ENCODE peak calls at places on chromosomes 6 and 20, in four cellular contexts. One of them, this sample, is unnamed.

GRCh38 chr20:57198359-57199072 is 67.9 kb downstream of the BMP7 start:
- DNase-seq in cardiac muscle cell: no peak
- DNase-seq in lung: no peak
- DNase-seq in breast epithelium: no peak
- DNase-seq in this sample: no peak

GRCh38 chr6:57087916-57088315 is 2.1 kb upstream of the ZNF451 start:
- DNase-seq in lung: no peak
- DNase-seq in cardiac muscle cell: no peak
- DNase-seq in breast epithelium: no peak
- DNase-seq in this sample: no peak

GRCh38 chr6:7617954-7618764 is 28.2 kb downstream of the SNRNP48 start:
- DNase-seq in breast epithelium: peak
- DNase-seq in lung: peak
- DNase-seq in cardiac muscle cell: no peak
- DNase-seq in this sample: no peak

GRCh38 chr6:2197984-2198383 is 47.4 kb downstream of the GMDS start:
- DNase-seq in cardiac muscle cell: no peak
- DNase-seq in lung: no peak
- DNase-seq in breast epithelium: no peak
- DNase-seq in this sample: no peak

GRCh38 chr20:10855031-10855430 is 181.2 kb upstream of the JAG1 start:
- DNase-seq in breast epithelium: no peak
- DNase-seq in lung: no peak
- DNase-seq in cardiac muscle cell: no peak
- DNase-seq in this sample: no peak

GRCh38 chr6:82033631-82034211 is 213.8 kb downstream of the IBTK start:
- DNase-seq in lung: no peak
- DNase-seq in breast epithelium: no peak
- DNase-seq in cardiac muscle cell: no peak
- DNase-seq in this sample: no peak

GRCh38 chr6:86609549-86610388 is 327.6 kb upstream of the HTR1E start:
- DNase-seq in cardiac muscle cell: peak
- DNase-seq in lung: no peak
- DNase-seq in breast epithelium: no peak
- DNase-seq in this sample: no peak

GRCh38 chr6:53437557-53438202 is 88.9 kb upstream of the ELOVL5 start:
- DNase-seq in cardiac muscle cell: peak
- DNase-seq in breast epithelium: no peak
- DNase-seq in lung: peak
- DNase-seq in this sample: no peak

GRCh38 chr20:44032583-44033138 is 118.0 kb downstream of the TOX2 start:
- DNase-seq in cardiac muscle cell: no peak
- DNase-seq in lung: no peak
- DNase-seq in breast epithelium: no peak
- DNase-seq in this sample: no peak

GRCh38 chr6:56540950-56541600 is 101.6 kb downstream of the DST start:
- DNase-seq in cardiac muscle cell: no peak
- DNase-seq in lung: no peak
- DNase-seq in breast epithelium: no peak
- DNase-seq in this sample: no peak

GRCh38 chr6:143060806-143061596 is at the start of gene AIG1:
- DNase-seq in lung: peak
- DNase-seq in cardiac muscle cell: no peak
- DNase-seq in breast epithelium: peak
- DNase-seq in this sample: no peak

GRCh38 chr6:136123464-136123863 is 126.6 kb downstream of the MTFR2 start:
- DNase-seq in cardiac muscle cell: no peak
- DNase-seq in lung: no peak
- DNase-seq in breast epithelium: no peak
- DNase-seq in this sample: no peak

GRCh38 chr6:31711233-31711632 is 3.9 kb upstream of the LY6G6D start:
- DNase-seq in cardiac muscle cell: no peak
- DNase-seq in breast epithelium: no peak
- DNase-seq in lung: no peak
- DNase-seq in this sample: no peak

GRCh38 chr6:155313602-155314091 is 637 bp downstream of the TFB1M start:
- DNase-seq in cardiac muscle cell: peak
- DNase-seq in lung: no peak
- DNase-seq in breast epithelium: no peak
- DNase-seq in this sample: no peak

GRCh38 chr6:45293306-45293705 is 34.8 kb upstream of the RUNX2 start:
- DNase-seq in lung: no peak
- DNase-seq in cardiac muscle cell: no peak
- DNase-seq in breast epithelium: no peak
- DNase-seq in this sample: no peak

GRCh38 chr20:36754656-36755222 is 8.8 kb upstream of the NDRG3 start:
- DNase-seq in cardiac muscle cell: peak
- DNase-seq in lung: peak
- DNase-seq in breast epithelium: peak
- DNase-seq in this sample: no peak

GRCh38 chr20:25229486-25230176 is 18.3 kb upstream of the PYGB start:
- DNase-seq in lung: no peak
- DNase-seq in cardiac muscle cell: no peak
- DNase-seq in breast epithelium: no peak
- DNase-seq in this sample: no peak

GRCh38 chr6:120198033-120198432 is 848.5 kb upstream of the MAN1A1 start:
- DNase-seq in cardiac muscle cell: peak
- DNase-seq in breast epithelium: no peak
- DNase-seq in lung: no peak
- DNase-seq in this sample: no peak

GRCh38 chr20:4925842-4926530 is 75.3 kb downstream of the SLC23A2 start:
- DNase-seq in lung: no peak
- DNase-seq in cardiac muscle cell: no peak
- DNase-seq in breast epithelium: peak
- DNase-seq in this sample: no peak

GRCh38 chr20:62355527-62356142 is 11.5 kb downstream of the LAMA5 start:
- DNase-seq in breast epithelium: no peak
- DNase-seq in cardiac muscle cell: no peak
- DNase-seq in lung: no peak
- DNase-seq in this sample: no peak

DNA sequence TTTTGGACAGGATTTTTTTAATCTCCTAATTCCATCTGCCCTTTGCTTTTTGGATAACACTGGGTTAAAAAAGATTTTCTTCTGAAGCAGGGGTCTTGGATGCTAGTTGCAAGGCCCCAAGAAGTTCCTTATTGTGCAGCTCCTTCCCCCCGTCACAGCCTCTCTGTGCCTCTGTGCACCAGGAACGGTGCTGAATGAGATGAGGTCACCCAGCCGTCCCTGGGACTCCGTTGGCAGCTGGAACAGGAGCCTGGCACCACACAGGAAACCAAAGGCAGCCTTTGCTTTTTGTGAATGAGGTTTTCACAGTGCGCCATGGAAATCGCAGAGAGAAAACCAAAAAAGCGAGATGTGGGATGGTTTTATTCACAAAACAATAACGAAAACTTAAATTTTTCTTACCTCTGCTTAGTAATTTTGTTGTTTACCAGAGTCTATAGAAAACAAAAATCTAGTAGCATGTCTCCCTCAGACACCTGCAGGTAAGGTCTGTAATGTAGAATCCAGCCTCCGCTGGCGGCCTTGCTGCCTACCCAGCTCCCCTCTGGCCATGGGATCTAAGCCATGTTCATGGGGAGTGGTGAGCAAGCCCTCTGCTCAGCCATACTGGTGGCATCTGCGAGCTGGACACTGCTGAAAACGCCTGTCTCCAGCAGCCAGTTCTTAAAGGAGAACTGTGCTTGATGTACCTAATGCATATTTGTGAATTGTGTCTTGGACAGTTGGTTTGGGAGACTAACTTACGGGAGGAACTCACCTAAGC is 40.4 kb upstream of the SYNJ2 start:
- DNase-seq in cardiac muscle cell: no peak
- DNase-seq in breast epithelium: no peak
- DNase-seq in lung: no peak
- DNase-seq in this sample: no peak
- TF ChIP-seq CTCF in cardiac muscle cell: no peak
- TF ChIP-seq CTCF in breast epithelium: no peak
- TF ChIP-seq CTCF in lung: no peak
- TF ChIP-seq CTCF in this sample: no peak

GRCh38 chr6:152874846-152875568 is 107.8 kb downstream of the FBXO5 start:
- DNase-seq in breast epithelium: no peak
- DNase-seq in cardiac muscle cell: no peak
- DNase-seq in lung: no peak
- DNase-seq in this sample: no peak
- TF ChIP-seq CTCF in breast epithelium: no peak
- TF ChIP-seq CTCF in cardiac muscle cell: no peak
- TF ChIP-seq CTCF in lung: no peak
- TF ChIP-seq CTCF in this sample: no peak

DNA sequence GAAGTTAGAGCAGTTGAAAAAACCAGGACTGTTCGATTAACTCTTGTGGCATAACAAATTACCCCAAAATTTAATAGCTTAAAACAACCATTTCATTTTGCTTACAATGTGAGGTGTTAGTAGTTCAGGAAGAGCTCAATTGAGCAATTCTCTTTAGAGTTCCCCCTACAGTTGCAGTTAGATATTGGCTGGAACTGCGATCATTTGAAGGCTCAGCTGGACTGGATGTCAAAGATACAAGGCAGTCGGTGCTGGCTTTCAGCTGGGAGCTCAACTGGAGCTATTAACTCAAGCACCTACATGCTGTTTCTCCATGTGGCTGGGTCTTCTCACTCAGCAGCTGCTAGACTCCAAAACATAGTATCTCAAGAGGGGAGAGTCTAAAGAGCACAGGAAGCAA is 96.0 kb upstream of the LOC128125822 start:
- DNase-seq in cardiac muscle cell: peak
- DNase-seq in lung: no peak
- DNase-seq in breast epithelium: no peak
- DNase-seq in this sample: no peak
- TF ChIP-seq CTCF in cardiac muscle cell: no peak
- TF ChIP-seq CTCF in lung: no peak
- TF ChIP-seq CTCF in breast epithelium: no peak
- TF ChIP-seq CTCF in this sample: no peak

GRCh38 chr6:126113261-126113660 is 126.9 kb downstream of the TRMT11 start:
- DNase-seq in breast epithelium: no peak
- DNase-seq in lung: no peak
- DNase-seq in cardiac muscle cell: no peak
- DNase-seq in this sample: no peak
- TF ChIP-seq CTCF in breast epithelium: no peak
- TF ChIP-seq CTCF in lung: no peak
- TF ChIP-seq CTCF in cardiac muscle cell: no peak
- TF ChIP-seq CTCF in this sample: no peak

GRCh38 chr20:53422039-53422438 is 171.6 kb downstream of the ZNF217 start:
- DNase-seq in cardiac muscle cell: no peak
- DNase-seq in lung: no peak
- DNase-seq in breast epithelium: no peak
- DNase-seq in this sample: no peak
- TF ChIP-seq CTCF in cardiac muscle cell: no peak
- TF ChIP-seq CTCF in lung: no peak
- TF ChIP-seq CTCF in breast epithelium: no peak
- TF ChIP-seq CTCF in this sample: no peak

GRCh38 chr20:16485406-16485805 is 87.8 kb downstream of the KIF16B start:
- DNase-seq in cardiac muscle cell: no peak
- DNase-seq in breast epithelium: no peak
- DNase-seq in lung: no peak
- DNase-seq in this sample: no peak

GRCh38 chr20:16483024-16483423 is 90.2 kb downstream of the KIF16B start:
- DNase-seq in breast epithelium: no peak
- DNase-seq in cardiac muscle cell: no peak
- DNase-seq in lung: no peak
- DNase-seq in this sample: no peak

GRCh38 chr20:16488086-16488485 is 85.2 kb downstream of the KIF16B start:
- DNase-seq in breast epithelium: no peak
- DNase-seq in lung: no peak
- DNase-seq in cardiac muscle cell: no peak
- DNase-seq in this sample: no peak

GRCh38 chr20:16490696-16491095 is 82.6 kb downstream of the KIF16B start:
- DNase-seq in lung: no peak
- DNase-seq in breast epithelium: no peak
- DNase-seq in cardiac muscle cell: no peak
- DNase-seq in this sample: no peak

GRCh38 chr20:16486532-16486931 is 86.7 kb downstream of the KIF16B start:
- DNase-seq in breast epithelium: no peak
- DNase-seq in lung: no peak
- DNase-seq in cardiac muscle cell: no peak
- DNase-seq in this sample: no peak
- TF ChIP-seq CTCF in breast epithelium: no peak
- TF ChIP-seq CTCF in lung: no peak
- TF ChIP-seq CTCF in cardiac muscle cell: no peak
- TF ChIP-seq CTCF in this sample: no peak

DNA sequence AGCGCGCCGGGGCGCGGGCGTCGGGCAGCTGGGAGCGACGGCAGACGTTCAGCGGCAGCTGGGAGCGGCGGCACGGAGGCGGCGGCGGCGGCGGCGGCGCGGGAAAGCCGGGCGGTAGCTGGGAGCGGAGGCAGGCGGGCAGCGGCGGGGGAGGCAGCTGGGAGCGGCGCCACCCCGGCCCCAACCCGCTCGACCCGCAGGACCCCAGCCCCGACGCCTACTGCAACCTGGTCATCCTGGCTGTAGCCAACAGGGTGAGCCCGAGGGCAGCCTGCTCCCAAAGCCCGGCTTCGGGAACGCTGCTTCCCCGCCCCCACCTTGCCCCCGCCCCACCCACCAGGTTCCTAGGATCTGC is 8.9 kb downstream of the CCM2L start:
- DNase-seq in lung: no peak
- DNase-seq in cardiac muscle cell: peak
- DNase-seq in breast epithelium: no peak
- DNase-seq in this sample: no peak
- TF ChIP-seq CTCF in lung: no peak
- TF ChIP-seq CTCF in cardiac muscle cell: no peak
- TF ChIP-seq CTCF in breast epithelium: no peak
- TF ChIP-seq CTCF in this sample: no peak

GRCh38 chr20:13822459-13822858 is 37.6 kb downstream of the NDUFAF5 start:
- DNase-seq in lung: no peak
- DNase-seq in cardiac muscle cell: no peak
- DNase-seq in breast epithelium: no peak
- DNase-seq in this sample: no peak
- TF ChIP-seq CTCF in lung: no peak
- TF ChIP-seq CTCF in cardiac muscle cell: no peak
- TF ChIP-seq CTCF in breast epithelium: no peak
- TF ChIP-seq CTCF in this sample: no peak